ENCODE peak calls at places on chromosomes 5 and 9, in four cellular contexts. One of them, this sample, is unnamed.

GRCh38 chr5:145960848-145961600 is 24.6 kb downstream of the SH3RF2 start:
- DNase-seq in RWPE2: no peak
- DNase-seq in psoas muscle: no peak
- DNase-seq in HCT116: no peak
- DNase-seq in this sample: no peak

GRCh38 chr5:114237766-114238165 is 124.1 kb upstream of the KCNN2 start:
- DNase-seq in RWPE2: no peak
- DNase-seq in psoas muscle: no peak
- DNase-seq in HCT116: peak; percentile 7
- DNase-seq in this sample: no peak

GRCh38 chr5:1538276-1538675 is 14.5 kb upstream of the LPCAT1 start:
- DNase-seq in RWPE2: peak; percentile 59
- DNase-seq in psoas muscle: peak; percentile 24
- DNase-seq in HCT116: no peak
- DNase-seq in this sample: peak; percentile 9

GRCh38 chr9:95425910-95426551 is 90.7 kb downstream of the PTCH1 start:
- DNase-seq in RWPE2: no peak
- DNase-seq in psoas muscle: no peak
- DNase-seq in HCT116: no peak
- DNase-seq in this sample: no peak

GRCh38 chr9:136529516-136530471 is 16.1 kb downstream of the NOTCH1 start:
- DNase-seq in RWPE2: no peak
- DNase-seq in psoas muscle: no peak
- DNase-seq in HCT116: no peak
- DNase-seq in this sample: no peak

GRCh38 chr9:14831661-14832060 is 78.6 kb downstream of the FREM1 start:
- DNase-seq in RWPE2: no peak
- DNase-seq in psoas muscle: no peak
- DNase-seq in HCT116: no peak
- DNase-seq in this sample: no peak

GRCh38 chr9:123742009-123742767 is 187.7 kb downstream of the DENND1A start:
- DNase-seq in RWPE2: no peak
- DNase-seq in psoas muscle: peak; percentile 43
- DNase-seq in HCT116: no peak
- DNase-seq in this sample: no peak

GRCh38 chr9:129938291-129938979 is 103.2 kb downstream of the USP20 start:
- DNase-seq in RWPE2: no peak
- DNase-seq in psoas muscle: no peak
- DNase-seq in HCT116: no peak
- DNase-seq in this sample: no peak

GRCh38 chr5:79560774-79561524 is 47.0 kb upstream of the HOMER1 start:
- DNase-seq in RWPE2: no peak
- DNase-seq in psoas muscle: no peak
- DNase-seq in HCT116: no peak
- DNase-seq in this sample: no peak

GRCh38 chr9:117354252-117354847 is 60.5 kb downstream of the ASTN2 start:
- DNase-seq in RWPE2: no peak
- DNase-seq in psoas muscle: no peak
- DNase-seq in HCT116: no peak
- DNase-seq in this sample: no peak

GRCh38 chr9:110958846-110959245 is 79.4 kb downstream of the LPAR1 start:
- DNase-seq in RWPE2: no peak
- DNase-seq in psoas muscle: no peak
- DNase-seq in HCT116: no peak
- DNase-seq in this sample: no peak

GRCh38 chr5:72951850-72952468 is 3.9 kb upstream of the FCHO2 start:
- DNase-seq in RWPE2: no peak
- DNase-seq in psoas muscle: no peak
- DNase-seq in HCT116: peak; percentile 70
- DNase-seq in this sample: no peak

GRCh38 chr5:54517174-54517511 is 416 bp upstream of the SNX18 start:
- DNase-seq in RWPE2: no peak
- DNase-seq in psoas muscle: no peak
- DNase-seq in HCT116: no peak
- DNase-seq in this sample: no peak
- H3K4me1 ChIP-seq in RWPE2: peaks cover 18% of the 10 kb centered on the region
- H3K4me1 ChIP-seq in psoas muscle: peaks cover 23% of the 10 kb centered on the region
- H3K4me1 ChIP-seq in HCT116: peaks cover 2% of the 10 kb centered on the region
- H3K4me1 ChIP-seq in this sample: no peaks in the 10 kb centered on the region

DNA sequence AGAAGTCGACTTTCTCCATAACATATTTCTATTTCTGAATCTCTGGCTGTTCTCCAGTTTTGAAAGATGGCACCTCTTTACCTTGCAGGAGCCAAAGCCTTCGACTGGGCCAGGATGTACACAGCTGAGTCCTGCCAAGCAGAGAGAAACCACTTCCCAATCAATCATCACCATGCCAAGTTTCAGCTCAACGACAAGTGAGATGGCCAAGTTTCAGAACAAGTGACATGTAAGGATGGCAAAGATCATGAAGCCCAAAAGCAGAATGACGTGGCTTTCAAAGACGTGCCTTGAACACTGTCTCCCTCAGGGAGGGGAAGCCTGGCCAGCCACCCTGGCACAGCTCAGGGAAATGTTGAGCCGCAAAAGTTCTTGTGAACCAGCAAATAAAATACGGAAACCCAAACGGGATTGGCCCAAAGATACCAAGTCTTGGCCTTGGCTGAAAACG is 17.7 kb downstream of the STK10 start:
- DNase-seq in RWPE2: no peak
- DNase-seq in psoas muscle: no peak
- DNase-seq in HCT116: no peak
- DNase-seq in this sample: no peak
- H3K4me1 ChIP-seq in RWPE2: peaks cover 6% of the 10 kb centered on the region
- H3K4me1 ChIP-seq in psoas muscle: peaks cover 39% of the 10 kb centered on the region
- H3K4me1 ChIP-seq in HCT116: peaks cover 20% of the 10 kb centered on the region
- H3K4me1 ChIP-seq in this sample: no peaks in the 10 kb centered on the region

GRCh38 chr5:95986001-95986400 is 24.4 kb upstream of the ELL2 start:
- DNase-seq in RWPE2: no peak
- DNase-seq in psoas muscle: no peak
- DNase-seq in HCT116: no peak
- DNase-seq in this sample: no peak
- H3K4me1 ChIP-seq in RWPE2: peaks cover 7% of the 10 kb centered on the region
- H3K4me1 ChIP-seq in psoas muscle: peaks cover 18% of the 10 kb centered on the region
- H3K4me1 ChIP-seq in HCT116: no peaks in the 10 kb centered on the region
- H3K4me1 ChIP-seq in this sample: peaks cover 3% of the 10 kb centered on the region

GRCh38 chr5:14167211-14167845 is 24.2 kb downstream of the TRIO start:
- DNase-seq in RWPE2: no peak
- DNase-seq in psoas muscle: no peak
- DNase-seq in HCT116: no peak
- DNase-seq in this sample: no peak

GRCh38 chr5:14166437-14166836 is 23.3 kb downstream of the TRIO start:
- DNase-seq in RWPE2: no peak
- DNase-seq in psoas muscle: no peak
- DNase-seq in HCT116: no peak
- DNase-seq in this sample: no peak

GRCh38 chr5:14165375-14166091 is 22.4 kb downstream of the TRIO start:
- DNase-seq in RWPE2: no peak
- DNase-seq in psoas muscle: no peak
- DNase-seq in HCT116: peak; percentile 86
- DNase-seq in this sample: no peak

GRCh38 chr5:14168793-14169262 is 25.7 kb downstream of the TRIO start:
- DNase-seq in RWPE2: no peak
- DNase-seq in psoas muscle: no peak
- DNase-seq in HCT116: no peak
- DNase-seq in this sample: no peak

GRCh38 chr5:14168139-14168792 is 25.1 kb downstream of the TRIO start:
- DNase-seq in RWPE2: no peak
- DNase-seq in psoas muscle: no peak
- DNase-seq in HCT116: no peak
- DNase-seq in this sample: no peak
- H3K4me1 ChIP-seq in RWPE2: peaks cover 69% of the 10 kb centered on the region
- H3K4me1 ChIP-seq in psoas muscle: peaks cover 67% of the 10 kb centered on the region
- H3K4me1 ChIP-seq in HCT116: peaks cover 53% of the 10 kb centered on the region
- H3K4me1 ChIP-seq in this sample: peaks cover 16% of the 10 kb centered on the region

GRCh38 chr5:16461782-16462181 is 3.8 kb downstream of the ZNF622 start:
- DNase-seq in RWPE2: no peak
- DNase-seq in psoas muscle: no peak
- DNase-seq in HCT116: no peak
- DNase-seq in this sample: no peak

GRCh38 chr5:16459451-16459850 is 6.1 kb downstream of the ZNF622 start:
- DNase-seq in RWPE2: no peak
- DNase-seq in psoas muscle: no peak
- DNase-seq in HCT116: no peak
- DNase-seq in this sample: no peak

GRCh38 chr5:16457853-16458252 is 7.7 kb downstream of the ZNF622 start:
- DNase-seq in RWPE2: no peak
- DNase-seq in psoas muscle: no peak
- DNase-seq in HCT116: no peak
- DNase-seq in this sample: no peak

GRCh38 chr5:16457451-16457850 is 8.1 kb downstream of the ZNF622 start:
- DNase-seq in RWPE2: no peak
- DNase-seq in psoas muscle: no peak
- DNase-seq in HCT116: no peak
- DNase-seq in this sample: no peak

GRCh38 chr5:16461026-16461425 is 4.6 kb downstream of the ZNF622 start:
- DNase-seq in RWPE2: no peak
- DNase-seq in psoas muscle: no peak
- DNase-seq in HCT116: no peak
- DNase-seq in this sample: no peak
- H3K4me1 ChIP-seq in RWPE2: peaks cover 11% of the 10 kb centered on the region
- H3K4me1 ChIP-seq in psoas muscle: peaks cover 84% of the 10 kb centered on the region
- H3K4me1 ChIP-seq in HCT116: peaks cover 7% of the 10 kb centered on the region
- H3K4me1 ChIP-seq in this sample: peaks cover 8% of the 10 kb centered on the region

DNA sequence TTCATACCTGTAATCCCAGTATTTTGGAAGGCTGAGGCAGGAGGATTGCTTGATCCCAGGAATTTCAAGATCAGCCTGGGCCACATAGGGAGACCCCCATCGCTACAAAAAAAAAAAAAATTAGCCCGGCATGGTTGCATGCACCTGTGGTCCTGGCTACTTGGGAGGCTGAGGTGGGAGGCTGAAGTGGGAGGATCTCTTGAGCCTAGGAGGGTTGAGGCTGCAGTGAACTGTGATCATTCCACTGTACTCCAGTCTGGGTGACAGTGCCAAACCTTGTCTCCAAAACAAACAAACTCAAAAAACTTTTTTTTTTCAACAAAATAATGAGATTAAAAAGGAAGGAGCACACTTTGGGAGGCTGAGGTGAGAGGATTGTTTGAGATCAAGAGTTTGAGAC is 14.2 kb downstream of the KIAA1958 start:
- DNase-seq in RWPE2: no peak
- DNase-seq in psoas muscle: no peak
- DNase-seq in HCT116: no peak
- DNase-seq in this sample: no peak
- H3K4me1 ChIP-seq in RWPE2: peaks cover 5% of the 10 kb centered on the region
- H3K4me1 ChIP-seq in psoas muscle: no peaks in the 10 kb centered on the region
- H3K4me1 ChIP-seq in HCT116: no peaks in the 10 kb centered on the region
- H3K4me1 ChIP-seq in this sample: no peaks in the 10 kb centered on the region

DNA sequence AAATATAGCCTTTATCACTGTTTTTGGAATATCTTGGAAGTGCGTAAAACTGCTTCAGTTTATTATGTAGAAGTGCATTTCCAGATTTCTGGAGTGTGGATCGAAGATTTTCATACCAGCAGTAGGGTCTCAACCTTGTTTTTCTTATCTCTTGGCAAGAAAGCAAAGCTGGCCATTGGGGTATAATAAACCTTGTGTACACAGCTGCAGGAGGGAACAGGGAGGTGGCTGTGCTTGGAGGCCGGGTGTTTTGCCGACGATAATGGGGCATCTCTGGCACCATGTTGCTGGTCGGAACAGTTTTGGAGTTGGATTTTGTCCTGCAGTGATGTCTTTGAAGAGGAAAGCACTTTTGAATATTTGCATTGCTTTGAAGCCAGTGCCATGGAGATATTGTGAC is 308.8 kb upstream of the DMRT1 start:
- DNase-seq in RWPE2: no peak
- DNase-seq in psoas muscle: no peak
- DNase-seq in HCT116: no peak
- DNase-seq in this sample: no peak
- H3K4me1 ChIP-seq in RWPE2: peaks cover 52% of the 10 kb centered on the region
- H3K4me1 ChIP-seq in psoas muscle: peaks cover 32% of the 10 kb centered on the region
- H3K4me1 ChIP-seq in HCT116: peaks cover 8% of the 10 kb centered on the region
- H3K4me1 ChIP-seq in this sample: no peaks in the 10 kb centered on the region

GRCh38 chr5:58066076-58066475 is 393.8 kb downstream of the PLK2 start:
- DNase-seq in RWPE2: no peak
- DNase-seq in psoas muscle: no peak
- DNase-seq in HCT116: no peak
- DNase-seq in this sample: no peak
- H3K4me1 ChIP-seq in RWPE2: peaks cover 9% of the 10 kb centered on the region
- H3K4me1 ChIP-seq in psoas muscle: no peaks in the 10 kb centered on the region
- H3K4me1 ChIP-seq in HCT116: no peaks in the 10 kb centered on the region
- H3K4me1 ChIP-seq in this sample: no peaks in the 10 kb centered on the region

GRCh38 chr5:136023935-136024645 is 4.7 kb upstream of the TGFBI start:
- DNase-seq in RWPE2: no peak
- DNase-seq in psoas muscle: no peak
- DNase-seq in HCT116: no peak
- DNase-seq in this sample: no peak
- H3K4me1 ChIP-seq in RWPE2: peaks cover 28% of the 10 kb centered on the region
- H3K4me1 ChIP-seq in psoas muscle: peaks cover 17% of the 10 kb centered on the region
- H3K4me1 ChIP-seq in HCT116: peaks cover 10% of the 10 kb centered on the region
- H3K4me1 ChIP-seq in this sample: no peaks in the 10 kb centered on the region